ENCODE peak calls at places on chromosomes 4 and X, in eight cellular contexts. T, Q, Z, O, M, W, X and N are unnamed samples.

GRCh38 chr4:104449537-104449936 is 45.2 kb downstream of the CXXC4 start:
- DNase-seq in O (no peak), Z (no peak), M (no peak), T (no peak), X (no peak), W (no peak), Q (no peak), N (no peak)

GRCh38 chr4:146900295-146900694 is 45.4 kb downstream of the TTC29 start:
- DNase-seq in T (no peak), Z (no peak), M (no peak), O (no peak), W (no peak), Q (no peak), X (no peak), N (no peak)

GRCh38 chr4:85725727-85726170 is 250.8 kb downstream of the ARHGAP24 start:
- DNase-seq in M (no peak), Q (peak), W (no peak), X (no peak), O (no peak), T (no peak), Z (no peak), N (peak)

GRCh38 chrX:30521440-30522182 is 56.0 kb downstream of the TASL start:
- DNase-seq in W (no peak), Q (no peak), X (peak), M (no peak), O (no peak), T (no peak), Z (no peak), N (no peak)

GRCh38 chr4:147739239-147739823 is 7.4 kb downstream of the ARHGAP10 start:
- DNase-seq in X (no peak), Z (no peak), T (no peak), M (no peak), W (no peak), Q (no peak), O (no peak), N (no peak)

GRCh38 chr4:538542-539142 is 37.5 kb downstream of the TMEM271 start:
- DNase-seq in T (no peak), O (no peak), X (no peak), W (no peak), Z (no peak), Q (no peak), M (no peak), N (no peak)

GRCh38 chr4:147994491-147995385 is 262.9 kb downstream of the ARHGAP10 start:
- DNase-seq in T (no peak), Z (no peak), X (no peak), M (no peak), Q (no peak), W (no peak), O (no peak), N (no peak)

GRCh38 chr4:18318682-18319410 is 297.3 kb upstream of the LCORL start:
- DNase-seq in M (no peak), Q (peak), O (no peak), Z (no peak), T (no peak), W (no peak), X (no peak), N (no peak)

GRCh38 chrX:69501433-69501832 is 2.7 kb upstream of the NALF2 start:
- DNase-seq in X (peak), O (no peak), Z (no peak), T (peak), M (no peak), Q (no peak), W (no peak), N (no peak)

GRCh38 chrX:130878350-130879341 is 24.4 kb downstream of the ENOX2 start:
- DNase-seq in O (no peak), X (no peak), T (peak), Q (peak), W (no peak), Z (no peak), M (no peak), N (no peak)